ENCODE peak calls at places on chromosomes 4 and X, in four cellular contexts. I is IMR-90, O is K562, M is GM12878. Q is an unnamed sample.

GRCh38 chrX:84956304-84956703 is 47.4 kb upstream of the APOOL start:
- DNase-seq in I (no peak), O (no peak), M (no peak), Q (no peak)

GRCh38 chr4:35950442-35950841 is 293.9 kb downstream of the ARAP2 start:
- DNase-seq in I (no peak), O (no peak), M (no peak), Q (no peak)

GRCh38 chr4:19983072-19983471 is 268.6 kb upstream of the SLIT2 start:
- DNase-seq in I (peak; percentile 99), O (no peak), M (no peak), Q (peak; percentile 90)

GRCh38 chr4:96713271-96713670 is 873.4 kb downstream of the PDHA2 start:
- DNase-seq in I (no peak), O (no peak), M (no peak), Q (peak; percentile 50)

GRCh38 chr4:86223472-86223871 is 136.4 kb downstream of the MAPK10 start:
- DNase-seq in I (peak; percentile 13), O (peak; percentile 39), M (no peak), Q (peak; percentile 18)

GRCh38 chrX:368811-369562 is 17.7 kb downstream of the PPP2R3B start:
- DNase-seq in I (peak; percentile 52), O (peak; percentile 51), M (no peak), Q (no peak)

GRCh38 chr4:181672751-181673150 is 570.5 kb upstream of the TENM3 start:
- DNase-seq in I (no peak), O (no peak), M (no peak), Q (no peak)

GRCh38 chr4:153683763-153684181 is 308 bp upstream of the TLR2 start:
- DNase-seq in I (no peak), O (no peak), M (no peak), Q (no peak)

GRCh38 chr4:155705664-155706063 is 39.0 kb downstream of the GUCY1A1 start:
- DNase-seq in I (peak; percentile 64), O (no peak), M (no peak), Q (peak; percentile 62)

GRCh38 chrX:63784902-63785692 is at the start of gene ARHGEF9:
- DNase-seq in I (no peak), O (no peak), M (no peak), Q (no peak)

GRCh38 chrX:68490644-68491043 is 8.2 kb upstream of the YIPF6 start:
- DNase-seq in I (peak; percentile 14), O (peak; percentile 53), M (no peak), Q (peak; percentile 43)

GRCh38 chr4:119858176-119858575 is 208.5 kb downstream of the MAD2L1 start:
- DNase-seq in I (peak; percentile 56), O (no peak), M (no peak), Q (no peak)

GRCh38 chr4:82031386-82031785 is 342.4 kb downstream of the HNRNPD start:
- DNase-seq in I (no peak), O (no peak), M (no peak), Q (no peak)

GRCh38 chr4:5164221-5164912 is 113.1 kb downstream of the STK32B start:
- DNase-seq in I (no peak), O (no peak), M (no peak), Q (no peak)

GRCh38 chr4:20026456-20026855 is 225.2 kb upstream of the SLIT2 start:
- DNase-seq in I (peak; percentile 30), O (no peak), M (no peak), Q (no peak)

GRCh38 chr4:23697001-23697528 is 192.8 kb downstream of the PPARGC1A start:
- DNase-seq in I (no peak), O (no peak), M (no peak), Q (no peak)

GRCh38 chr4:149248191-149248590 is 567.5 kb downstream of the IQCM start:
- DNase-seq in I (no peak), O (no peak), M (no peak), Q (no peak)

GRCh38 chr4:12791536-12791935 is 692.6 kb downstream of the RAB28 start:
- DNase-seq in I (no peak), O (no peak), M (no peak), Q (no peak)

GRCh38 chr4:187602339-187603092 is 393.1 kb upstream of the ZFP42 start:
- DNase-seq in I (peak; percentile 43), O (no peak), M (no peak), Q (peak; percentile 77)

GRCh38 chr4:71857713-71858451 is 74.0 kb upstream of the GC start:
- DNase-seq in I (no peak), O (peak; percentile 77), M (no peak), Q (no peak)

GRCh38 chrX:139930923-139931645 is 1.8 kb downstream of the ATP11C start:
- DNase-seq in I (no peak), O (peak; percentile 28), M (no peak), Q (peak; percentile 42)

DNA sequence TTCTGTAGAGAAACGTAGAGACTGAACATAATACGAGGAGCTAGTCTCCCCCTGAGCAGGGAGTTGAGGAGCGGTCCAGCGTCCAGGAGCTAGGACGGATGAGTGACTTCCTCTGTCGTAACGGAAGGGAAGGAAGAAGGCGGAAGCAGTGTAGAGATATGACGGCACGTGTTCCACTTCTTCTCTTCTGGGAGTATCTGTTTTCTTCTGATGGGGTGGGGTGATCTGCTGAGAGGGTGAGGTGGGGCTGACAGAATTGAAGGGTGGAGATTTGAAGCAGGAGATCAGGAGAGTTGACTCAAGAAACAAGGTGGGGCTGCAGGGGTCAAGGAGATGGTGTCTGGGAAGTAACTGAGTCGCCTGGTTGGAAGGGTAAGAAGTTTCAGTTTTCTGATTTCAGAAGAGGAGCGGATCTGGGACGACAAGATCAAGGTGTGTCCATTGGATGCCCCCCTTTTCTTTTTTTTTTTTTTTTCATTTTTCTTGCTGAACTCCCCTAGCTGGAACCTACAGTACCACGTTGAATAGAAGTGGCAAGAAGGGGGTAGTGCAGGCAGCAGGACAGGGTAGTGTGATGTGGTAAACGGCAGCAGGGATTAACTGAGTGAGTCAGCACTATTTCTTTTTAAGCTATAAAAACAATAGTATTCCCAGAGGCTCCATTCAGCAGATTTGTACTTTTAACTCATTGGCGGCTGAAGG is 50.7 kb upstream of the SETD7 start:
- DNase-seq in I (peak; percentile 70), O (peak; percentile 36), M (no peak), Q (no peak)
- TF ChIP-seq FOS in I (no peak), O (no peak), M (no peak), Q (no peak)

GRCh38 chr4:121989715-121990114 is 37.9 kb upstream of the TRPC3 start:
- DNase-seq in I (peak; percentile 56), O (peak; percentile 85), M (no peak), Q (peak; percentile 24)
- TF ChIP-seq FOS in I (no peak), O (no peak), M (no peak), Q (no peak)

DNA sequence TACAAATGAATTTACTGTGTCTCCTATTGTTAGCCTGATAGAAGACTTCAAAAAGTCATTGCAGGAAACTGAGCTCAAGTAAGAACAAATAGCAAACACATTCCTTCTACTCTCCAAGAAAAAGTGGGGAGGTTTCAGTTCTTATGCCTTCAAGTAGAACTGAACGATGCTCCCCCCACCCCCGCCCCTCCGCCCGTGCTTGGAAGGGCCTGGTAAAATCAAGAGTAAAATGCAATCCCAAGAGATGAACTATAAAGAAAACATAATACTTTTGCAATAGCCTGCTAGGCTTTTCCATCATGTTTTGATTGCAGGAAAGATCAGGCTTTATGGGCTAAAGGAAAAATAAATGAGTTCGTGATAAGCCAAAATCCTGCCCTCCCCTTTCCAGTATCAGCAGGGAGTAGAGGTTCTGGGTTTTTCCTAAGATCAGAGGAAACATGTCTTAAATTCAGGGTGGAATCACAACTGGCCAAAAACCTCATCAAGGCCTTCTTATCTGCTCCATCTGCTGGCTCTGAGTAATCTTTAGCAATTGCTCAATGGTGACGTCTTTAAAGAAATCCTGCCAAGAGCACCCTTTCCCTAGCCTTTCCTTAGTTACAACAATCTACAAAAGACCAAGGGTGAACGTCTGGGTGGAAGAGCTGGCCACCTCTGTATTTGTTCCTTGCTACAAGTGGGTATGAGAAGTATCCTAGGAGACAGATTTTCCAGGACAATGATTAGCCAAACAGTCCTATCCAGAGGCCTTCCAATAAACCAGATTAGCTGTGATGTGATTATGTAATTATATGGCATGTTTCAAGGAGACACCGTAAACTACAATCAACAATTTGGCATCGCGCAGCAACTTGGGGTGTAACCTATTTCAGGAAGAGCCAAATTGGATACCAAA is 66.3 kb upstream of the FAM9C start:
- DNase-seq in I (peak; percentile 92), O (no peak), M (no peak), Q (peak; percentile 89)
- TF ChIP-seq FOS in I (peak; percentile 40), O (no peak), M (no peak), Q (peak; percentile 66)

DNA sequence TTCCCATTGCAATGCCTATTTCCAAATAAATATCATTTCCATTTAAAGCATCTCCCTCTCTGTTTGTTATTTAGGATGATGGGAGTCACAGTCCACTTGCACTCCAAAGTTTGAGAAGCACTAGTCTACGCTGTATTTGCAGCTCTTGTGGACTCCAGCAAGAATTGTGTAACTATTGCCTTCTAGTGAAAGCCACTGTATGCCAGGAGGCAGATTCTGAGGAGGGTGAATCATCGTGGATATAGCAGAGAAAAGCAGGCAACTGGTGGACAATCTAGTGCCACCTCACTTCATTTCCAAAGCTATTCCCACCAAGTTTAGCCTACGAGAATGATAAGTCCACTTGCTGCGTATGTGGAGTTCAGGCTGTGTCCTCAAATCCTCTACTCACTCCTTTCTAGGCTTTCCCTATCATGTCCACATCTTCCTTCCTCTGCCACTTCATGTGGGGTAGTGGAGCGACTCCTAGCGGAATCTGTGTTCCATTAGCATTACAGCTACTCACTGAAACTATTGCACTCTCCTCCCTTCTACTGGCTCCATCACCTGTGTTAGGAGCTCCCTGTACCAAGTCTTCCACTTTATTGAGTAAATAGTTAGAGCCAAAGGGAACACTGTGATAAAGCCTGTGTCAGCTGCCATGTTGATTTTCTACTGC is 501.8 kb upstream of the GALNT7 start:
- DNase-seq in I (peak; percentile 22), O (no peak), M (no peak), Q (no peak)
- TF ChIP-seq FOS in I (no peak), O (no peak), M (no peak), Q (no peak)

DNA sequence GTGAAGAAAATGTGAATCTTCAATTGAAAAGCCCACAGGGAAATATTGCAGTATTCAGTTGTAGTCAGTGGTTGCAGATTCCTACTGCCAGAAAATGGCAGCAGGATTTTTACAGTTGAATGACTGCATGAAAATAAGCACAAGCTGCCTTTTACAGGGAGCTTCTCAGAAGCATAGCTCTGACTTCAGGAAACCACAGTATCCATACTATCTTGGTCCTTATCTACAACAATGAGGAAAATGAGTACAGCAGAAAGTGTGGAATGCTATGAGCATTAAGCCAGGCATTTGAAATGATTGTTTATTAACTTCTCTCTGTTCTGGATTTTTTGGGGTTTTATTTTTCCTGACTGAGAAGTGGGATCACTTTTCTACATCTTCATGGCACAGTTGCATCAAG is 34.6 kb upstream of the PRRG1 start:
- DNase-seq in I (peak; percentile 64), O (no peak), M (no peak), Q (peak; percentile 3)
- TF ChIP-seq FOS in I (no peak), O (no peak), M (no peak), Q (no peak)

DNA sequence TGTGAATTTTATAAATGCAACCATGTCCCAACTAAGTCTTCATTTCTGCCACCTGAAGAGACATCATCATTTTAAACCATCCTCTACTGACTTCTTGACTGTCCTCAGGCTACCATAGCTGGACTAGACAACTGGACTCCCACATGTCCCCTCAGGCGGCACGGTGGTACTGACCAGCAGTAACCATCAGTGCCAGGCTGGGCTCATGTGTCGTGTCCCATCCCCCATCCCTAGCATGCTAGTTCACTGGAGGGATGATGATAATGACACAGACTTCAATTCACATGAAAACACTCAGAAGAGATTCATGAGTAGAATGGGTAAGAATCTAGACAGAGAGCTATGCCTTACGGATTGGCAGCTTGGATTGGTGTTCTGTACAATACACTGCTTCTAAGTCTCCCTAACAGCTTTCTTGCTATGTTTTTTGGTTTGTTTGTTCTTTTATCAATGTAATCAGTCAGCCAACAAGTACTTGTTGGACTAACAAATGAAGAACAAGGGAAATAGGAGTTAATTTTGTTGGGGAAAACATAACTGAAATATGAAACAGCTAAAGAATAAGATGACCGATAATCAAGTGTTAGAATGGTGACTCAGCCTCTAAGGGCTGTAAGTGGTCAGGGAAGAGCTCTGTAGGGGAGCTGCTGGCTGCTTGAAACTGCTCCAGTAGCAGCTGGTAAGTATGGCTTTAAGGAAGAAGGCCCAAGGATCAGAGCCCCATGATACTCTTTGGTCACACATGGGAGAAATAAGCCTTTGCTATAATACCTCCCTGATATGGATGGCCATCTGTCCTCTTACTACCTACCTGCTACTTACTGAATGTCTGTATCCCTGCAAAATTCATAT is 10.3 kb downstream of the ZDHHC9 start:
- DNase-seq in I (peak; percentile 73), O (no peak), M (no peak), Q (no peak)
- TF ChIP-seq FOS in I (peak; percentile 20), O (no peak), M (no peak), Q (no peak)

Q was measured in endothelial cell of umbilical vein.